ENCODE peak calls at places on chromosome 12, in six cellular contexts. X, L, H, S, D and P are unnamed samples. For H3K27me3, the result is how much of the 10 kb centered on the place peaks cover.

GRCh38 chr12:6443361-6443983 is 1.3 kb upstream of the CD27 start:
- DNase-seq in X (no peak), L (no peak), H (no peak), S (no peak), D (no peak), P (no peak)

GRCh38 chr12:12008232-12008850 is 62.4 kb upstream of the BCL2L14 start:
- DNase-seq in X (no peak), L (no peak), H (no peak), S (no peak), D (no peak), P (no peak)

GRCh38 chr12:15772405-15773018 is 16.7 kb downstream of the EPS8 start:
- DNase-seq in X (no peak), L (no peak), H (no peak), S (no peak), D (no peak), P (no peak)

GRCh38 chr12:43744826-43745225 is 13.8 kb downstream of the PUS7L start:
- DNase-seq in X (no peak), L (no peak), H (no peak), S (no peak), D (no peak), P (no peak)

GRCh38 chr12:81077686-81078441 is at the start of gene ACSS3:
- DNase-seq in X (no peak), L (peak), H (peak), S (peak), D (peak), P (peak)

GRCh38 chr12:22116376-22116775 is 70.4 kb downstream of the CMAS start:
- DNase-seq in X (no peak), L (no peak), H (no peak), S (no peak), D (no peak), P (no peak)

GRCh38 chr12:46402861-46403731 is 30.5 kb upstream of the SLC38A2 start:
- DNase-seq in X (no peak), L (no peak), H (no peak), S (no peak), D (no peak), P (no peak)

GRCh38 chr12:121581681-121582439 is 1.0 kb upstream of the KDM2B start:
- DNase-seq in X (no peak), L (no peak), H (peak), S (peak), D (no peak), P (peak)

GRCh38 chr12:25767613-25768012 is 190.9 kb upstream of the RASSF8 start:
- DNase-seq in X (no peak), L (no peak), H (no peak), S (no peak), D (no peak), P (no peak)

GRCh38 chr12:122988612-122989442 is 8.3 kb downstream of the ARL6IP4 start:
- DNase-seq in X (no peak), L (no peak), H (no peak), S (no peak), D (no peak), P (no peak)

GRCh38 chr12:8508912-8509841 is 4.1 kb upstream of the CLEC4D start:
- DNase-seq in X (no peak), L (no peak), H (no peak), S (no peak), D (no peak), P (no peak)

GRCh38 chr12:50749459-50749882 is 14.4 kb upstream of the ATF1 start:
- DNase-seq in X (no peak), L (no peak), H (no peak), S (no peak), D (no peak), P (no peak)

GRCh38 chr12:53217930-53218307 is 10.9 kb upstream of the ITGB7 start:
- DNase-seq in X (no peak), L (no peak), H (no peak), S (no peak), D (no peak), P (no peak)

GRCh38 chr12:93790472-93791152 is 113.4 kb downstream of the CRADD start:
- DNase-seq in X (no peak), L (no peak), H (no peak), S (no peak), D (no peak), P (no peak)

GRCh38 chr12:104410786-104411185 is 46.0 kb upstream of the CHST11 start:
- DNase-seq in X (no peak), L (no peak), H (no peak), S (no peak), D (no peak), P (no peak)

GRCh38 chr12:122891661-122892525 is 4.0 kb downstream of the VPS37B start:
- DNase-seq in X (no peak), L (no peak), H (no peak), S (no peak), D (no peak), P (no peak)

GRCh38 chr12:111386891-111387290 is 18.0 kb upstream of the PHETA1 start:
- DNase-seq in X (no peak), L (no peak), H (no peak), S (no peak), D (no peak), P (peak)

GRCh38 chr12:124542021-124542941 is 25.1 kb downstream of the NCOR2 start:
- DNase-seq in X (no peak), L (no peak), H (no peak), S (no peak), D (no peak), P (peak)

GRCh38 chr12:46874642-46875041 is 48.8 kb upstream of the SLC38A4 start:
- DNase-seq in X (no peak), L (no peak), H (no peak), S (peak), D (peak), P (no peak)

GRCh38 chr12:127485528-127485927 is 781.4 kb upstream of the TMEM132C start:
- DNase-seq in X (no peak), L (no peak), H (no peak), S (no peak), D (no peak), P (no peak)

GRCh38 chr12:50024804-50025186 is 499 bp downstream of the RACGAP1 start:
- DNase-seq in X (no peak), L (no peak), H (no peak), S (no peak), D (no peak), P (no peak)

GRCh38 chr12:74317078-74317581 is 220.5 kb upstream of the ATXN7L3B start:
- DNase-seq in X (no peak), L (peak), H (peak), S (no peak), D (no peak), P (peak)

GRCh38 chr12:97751704-97752103 is 289.1 kb downstream of the RMST start:
- DNase-seq in X (no peak), L (no peak), H (no peak), S (no peak), D (no peak), P (no peak)

GRCh38 chr12:24109381-24110039 is 160.0 kb upstream of the SOX5 start:
- DNase-seq in X (no peak), L (no peak), H (no peak), S (no peak), D (no peak), P (no peak)

GRCh38 chr12:66235626-66236281 is 46.7 kb downstream of the IRAK3 start:
- DNase-seq in X (no peak), L (no peak), H (no peak), S (no peak), D (no peak), P (no peak)

GRCh38 chr12:91805031-91805430 is 340.6 kb downstream of the BTG1 start:
- DNase-seq in X (no peak), L (no peak), H (no peak), S (no peak), D (no peak), P (no peak)

GRCh38 chr12:39116877-39117276 is 211.5 kb upstream of the CPNE8 start:
- DNase-seq in X (no peak), L (no peak), H (no peak), S (no peak), D (no peak), P (no peak)

GRCh38 chr12:10291030-10291429 is 16.6 kb upstream of the KLRD1 start:
- DNase-seq in X (no peak), L (no peak), H (no peak), S (no peak), D (no peak), P (no peak)

GRCh38 chr12:56723889-56724659 is 1.0 kb downstream of the NACA start:
- DNase-seq in X (no peak), L (peak), H (peak), S (peak), D (no peak), P (no peak)

GRCh38 chr12:94571556-94571955 is 78.8 kb downstream of the TMCC3 start:
- DNase-seq in X (no peak), L (peak), H (peak), S (no peak), D (no peak), P (peak)

GRCh38 chr12:2324375-2324774 is 271.6 kb downstream of the CACNA1C start:
- DNase-seq in X (no peak), L (no peak), H (no peak), S (peak), D (no peak), P (no peak)

GRCh38 chr12:6684609-6685008 is 4.6 kb downstream of the ZNF384 start:
- DNase-seq in X (peak), L (no peak), H (no peak), S (no peak), D (no peak), P (no peak)

GRCh38 chr12:123479442-123480180 is 21.7 kb downstream of the SNRNP35 start:
- DNase-seq in X (peak), L (no peak), H (no peak), S (peak), D (no peak), P (peak)

GRCh38 chr12:6987956-6988573 is 17.4 kb downstream of the EMG1 start:
- DNase-seq in X (no peak), L (no peak), H (no peak), S (no peak), D (peak), P (no peak)

GRCh38 chr12:106113042-106113441 is 25.7 kb downstream of the NUAK1 start:
- DNase-seq in X (no peak), L (no peak), H (no peak), S (no peak), D (no peak), P (no peak)

GRCh38 chr12:132422057-132423043 is 67.6 kb upstream of the FBRSL1 start:
- DNase-seq in X (no peak), L (no peak), H (no peak), S (no peak), D (no peak), P (peak)

GRCh38 chr12:80580254-80580653 is 127.2 kb upstream of the MYF6 start:
- DNase-seq in X (no peak), L (no peak), H (no peak), S (no peak), D (no peak), P (no peak)

GRCh38 chr12:108054496-108054895 is 74.6 kb upstream of the WSCD2 start:
- DNase-seq in X (no peak), L (no peak), H (no peak), S (no peak), D (no peak), P (no peak)

GRCh38 chr12:124716208-124717141 is 147.2 kb downstream of the SCARB1 start:
- DNase-seq in X (no peak), L (no peak), H (no peak), S (no peak), D (peak), P (no peak)

GRCh38 chr12:4274960-4275868 is 1.7 kb downstream of the CCND2 start:
- DNase-seq in X (no peak), L (no peak), H (no peak), S (no peak), D (no peak), P (peak)
- H3K27me3 ChIP-seq in X (under half), L (under half), H (under half), S (under half), D (under half), P (under half)

GRCh38 chr12:117360551-117361311 is 695 bp downstream of the NOS1 start:
- DNase-seq in X (no peak), L (no peak), H (no peak), S (no peak), D (no peak), P (no peak)

GRCh38 chr12:117361905-117362304 is 479 bp upstream of the NOS1 start:
- DNase-seq in X (no peak), L (no peak), H (no peak), S (no peak), D (no peak), P (no peak)

GRCh38 chr12:117362391-117362790 is 965 bp upstream of the NOS1 start:
- DNase-seq in X (no peak), L (no peak), H (no peak), S (no peak), D (no peak), P (no peak)

GRCh38 chr12:117360222-117360550 is 1.2 kb downstream of the NOS1 start:
- DNase-seq in X (no peak), L (no peak), H (no peak), S (no peak), D (no peak), P (no peak)

DNA sequence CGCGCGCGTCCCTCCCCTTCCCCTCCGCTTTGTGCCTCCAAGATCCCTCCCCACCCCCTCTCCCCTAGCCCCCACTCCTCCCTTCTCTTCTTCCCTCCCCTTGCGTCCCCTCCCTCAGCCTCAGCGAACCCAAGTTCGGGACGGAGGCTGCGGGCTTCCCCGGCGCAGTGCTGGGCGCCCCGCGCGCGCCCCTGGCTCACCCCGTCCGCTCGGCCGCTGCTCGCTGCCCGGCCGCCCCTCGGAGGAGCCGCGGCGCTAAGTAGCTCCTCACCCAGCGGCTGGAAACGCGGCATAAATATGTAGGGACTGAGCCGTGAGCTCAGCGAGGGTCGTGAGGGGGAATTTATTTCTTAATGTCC is at the start of gene NOS1:
- DNase-seq in X (no peak), L (no peak), H (no peak), S (no peak), D (no peak), P (no peak)
- H3K27me3 ChIP-seq in X (under half), L (half or more), H (under half), S (under half), D (under half), P (under half)

DNA sequence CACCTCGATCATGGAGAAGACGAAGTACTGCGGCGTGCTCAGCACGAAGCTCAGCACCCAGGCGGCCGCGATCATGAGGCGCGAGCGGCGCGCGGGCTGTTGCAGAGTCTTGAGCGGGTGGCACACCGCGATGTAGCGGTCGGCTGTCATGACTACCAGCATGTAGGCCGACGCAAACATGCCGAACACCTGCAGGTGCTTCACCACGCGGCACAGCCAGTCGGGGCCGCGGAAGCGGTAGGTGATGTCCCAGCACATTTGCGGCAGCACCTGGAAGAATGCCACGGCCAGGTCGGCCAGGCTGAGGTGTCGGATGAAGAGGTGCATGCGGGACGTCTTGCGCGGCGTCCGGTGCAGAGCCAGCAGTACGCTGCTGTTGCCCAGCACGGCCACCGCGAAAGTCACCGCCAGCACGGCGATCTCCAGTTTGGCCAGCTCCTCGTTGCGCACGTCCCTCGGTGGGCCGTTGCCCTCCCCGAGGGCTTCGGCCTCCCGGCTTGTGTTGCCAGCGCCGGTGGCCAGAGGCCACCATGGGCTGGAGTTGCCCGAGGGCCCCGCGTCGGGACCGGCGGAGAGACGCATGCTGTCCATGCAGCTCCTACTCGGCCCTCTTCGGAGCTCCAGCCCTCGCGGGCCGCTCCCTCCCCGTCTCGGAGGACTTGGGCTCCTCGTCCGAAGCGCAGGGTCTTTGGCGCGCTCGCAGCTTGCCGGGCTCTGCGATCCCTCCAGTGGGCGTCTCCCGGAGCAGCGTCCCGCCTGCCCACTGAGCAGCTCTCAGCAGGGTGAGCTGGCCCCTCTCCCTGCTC is 543 bp downstream of the AVPR1A start:
- DNase-seq in X (no peak), L (peak), H (no peak), S (peak), D (no peak), P (peak)
- H3K27me3 ChIP-seq in X (under half), L (half or more), H (under half), S (under half), D (under half), P (under half)

GRCh38 chr12:113480336-113480688 is 8.6 kb upstream of the LHX5 start:
- DNase-seq in X (no peak), L (no peak), H (no peak), S (no peak), D (no peak), P (no peak)
- H3K27me3 ChIP-seq in X (under half), L (half or more), H (under half), S (under half), D (half or more), P (under half)